ENCODE peak calls at places on chromosomes 2 and 18, in seven cellular contexts. M is CD8-positive, alpha-beta memory T cell; E is heart right ventricle; L is left ventricle myocardium inferior; N is K562; R is upper lobe of right lung; D is A549. T is an unnamed sample.

GRCh38 chr2:96146151-96146880 is 1.1 kb upstream of the DUSP2 start:
- DNase-seq in N (peak; percentile 35), E (peak; percentile 57), R (peak; percentile 85), M (peak; percentile 95), D (no peak), L (peak; percentile 49), T (no peak)

GRCh38 chr18:48534364-48534763 is 4.5 kb upstream of the CTIF start:
- DNase-seq in E (no peak), D (no peak), R (no peak), L (no peak), M (no peak), N (no peak), T (no peak)

GRCh38 chr2:216302981-216303676 is 69.2 kb downstream of the MARCHF4 start:
- DNase-seq in M (no peak), E (no peak), R (no peak), L (no peak), N (no peak), D (no peak), T (no peak)

GRCh38 chr2:100391735-100392515 is 25.5 kb downstream of the CHST10 start:
- DNase-seq in M (no peak), R (no peak), N (no peak), E (peak; percentile 38), D (no peak), L (peak; percentile 54), T (no peak)

GRCh38 chr2:54422072-54422581 is 34.0 kb upstream of the SPTBN1 start:
- DNase-seq in N (no peak), L (no peak), E (no peak), D (no peak), M (peak; percentile 63), R (no peak), T (no peak)

GRCh38 chr2:168118733-168119518 is 128.5 kb downstream of the STK39 start:
- DNase-seq in D (peak; percentile 4), R (no peak), L (no peak), M (no peak), N (peak; percentile 76), E (no peak), T (peak; percentile 63)

GRCh38 chr2:204175552-204176271 is 239.1 kb downstream of the ICOS start:
- DNase-seq in R (no peak), M (no peak), D (no peak), N (no peak), E (no peak), L (no peak), T (no peak)

GRCh38 chr2:203330434-203330833 is 2.2 kb downstream of the ABI2 start:
- DNase-seq in R (no peak), N (no peak), M (no peak), L (no peak), E (no peak), D (peak; percentile 16), T (no peak)

GRCh38 chr2:108363048-108363899 is 14.5 kb upstream of the SULT1C4 start:
- DNase-seq in E (no peak), N (no peak), L (no peak), D (no peak), M (no peak), R (no peak), T (no peak)

GRCh38 chr2:224078656-224079055 is 39.6 kb upstream of the SERPINE2 start:
- DNase-seq in N (no peak), E (no peak), L (no peak), R (no peak), M (no peak), D (no peak), T (no peak)

GRCh38 chr18:78245451-78245850 is 734.2 kb upstream of the SALL3 start:
- DNase-seq in E (no peak), N (no peak), R (no peak), D (no peak), M (no peak), L (no peak), T (no peak)

GRCh38 chr2:172927381-172928357 is 148.0 kb upstream of the MAP3K20 start:
- DNase-seq in N (no peak), D (no peak), M (no peak), R (no peak), L (peak; percentile 19), E (no peak), T (no peak)

GRCh38 chr18:47858607-47859006 is 71.9 kb downstream of the SMAD2 start:
- DNase-seq in E (no peak), N (no peak), L (no peak), M (no peak), R (no peak), D (no peak), T (no peak)

GRCh38 chr18:45628979-45629958 is 14.0 kb downstream of the SLC14A2 start:
- DNase-seq in D (no peak), L (no peak), E (no peak), N (no peak), R (no peak), M (no peak), T (no peak)

GRCh38 chr2:133063792-133064191 is 393.8 kb upstream of the LYPD1 start:
- DNase-seq in E (no peak), M (no peak), R (no peak), N (peak; percentile 3), D (no peak), L (no peak), T (peak; percentile 43)

GRCh38 chr18:49734836-49735235 is 78.5 kb downstream of the ACAA2 start:
- DNase-seq in M (no peak), N (no peak), E (no peak), D (no peak), R (no peak), L (no peak), T (no peak)

GRCh38 chr2:215505044-215505786 is 69.3 kb upstream of the FN1 start:
- DNase-seq in L (no peak), E (no peak), M (no peak), N (peak; percentile 82), R (no peak), D (no peak), T (no peak)

GRCh38 chr2:190804182-190804795 is 76.3 kb upstream of the GLS start:
- DNase-seq in N (peak; percentile 13), E (no peak), R (no peak), D (no peak), L (no peak), M (no peak), T (no peak)

GRCh38 chr18:22839488-22839930 is 93.6 kb upstream of the RBBP8 start:
- DNase-seq in D (no peak), M (no peak), E (no peak), R (no peak), N (no peak), L (no peak), T (no peak)

GRCh38 chr2:8472545-8473361 is 209.1 kb upstream of the ID2 start:
- DNase-seq in D (no peak), R (no peak), L (no peak), M (no peak), N (no peak), E (no peak), T (no peak)

GRCh38 chr18:50194623-50195532 is at the start of gene MYO5B:
- DNase-seq in D (peak; percentile 13), R (peak; percentile 93), E (peak; percentile 25), N (peak; percentile 44), L (peak; percentile 33), M (no peak), T (no peak)

GRCh38 chr2:217551229-217551909 is 451.4 kb downstream of the TNS1 start:
- DNase-seq in M (no peak), D (peak; percentile 5), N (no peak), L (no peak), R (no peak), E (no peak), T (no peak)

GRCh38 chr18:52319423-52319822 is 20.6 kb upstream of the DCC start:
- DNase-seq in R (no peak), N (no peak), M (no peak), E (no peak), L (no peak), D (no peak), T (no peak)

GRCh38 chr18:27921904-27922541 is 254.9 kb downstream of the CDH2 start:
- DNase-seq in R (peak; percentile 51), M (no peak), N (no peak), L (no peak), D (peak; percentile 5), E (no peak), T (no peak)

GRCh38 chr2:47682231-47682749 is 100.7 kb upstream of the MSH6 start:
- DNase-seq in D (no peak), R (no peak), E (no peak), L (no peak), M (no peak), N (no peak), T (no peak)

GRCh38 chr2:17877811-17878221 is 651 bp upstream of the KCNS3 start:
- DNase-seq in M (no peak), R (no peak), L (no peak), N (peak; percentile 12), D (no peak), E (peak; percentile 18), T (no peak)

GRCh38 chr2:168216351-168217005 is 30.9 kb downstream of the STK39 start:
- DNase-seq in L (no peak), R (no peak), M (no peak), D (no peak), N (no peak), E (no peak), T (no peak)

GRCh38 chr18:48308027-48308635 is 101.1 kb downstream of the ZBTB7C start:
- DNase-seq in D (no peak), N (no peak), M (no peak), L (no peak), E (no peak), R (no peak), T (no peak)

GRCh38 chr2:184006998-184007397 is 591.3 kb upstream of the ZNF804A start:
- DNase-seq in L (no peak), N (no peak), E (no peak), M (no peak), D (no peak), R (no peak), T (no peak)

GRCh38 chr2:64727843-64728463 is 74.2 kb upstream of the SERTAD2 start:
- DNase-seq in M (no peak), R (no peak), L (no peak), D (no peak), E (no peak), N (no peak), T (no peak)
- H3K4me1 ChIP-seq in M (peaks cover 44% of the 10 kb centered on the region), R (peaks cover 33% of the 10 kb centered on the region), L (peaks cover 36% of the 10 kb centered on the region), D (peaks cover 8% of the 10 kb centered on the region), E (peaks cover 6% of the 10 kb centered on the region), N (peaks cover 5% of the 10 kb centered on the region), T (peaks cover 3% of the 10 kb centered on the region)

GRCh38 chr2:113173563-113174368 is at the start of gene PSD4:
- DNase-seq in R (peak; percentile 88), D (no peak), L (peak; percentile 65), M (peak; percentile 94), N (peak; percentile 92), E (peak; percentile 60), T (no peak)
- H3K4me3 ChIP-seq in R (peak within 1 kb of the TSS; percentile 43), D (no peak within 1 kb of the TSS), L (peak within 1 kb of the TSS; percentile 27), M (peak within 1 kb of the TSS; percentile 88), N (peak within 1 kb of the TSS; percentile 70), E (peak within 1 kb of the TSS; percentile 3), T (no peak within 1 kb of the TSS)

GRCh38 chr2:191844706-191845105 is 2.2 kb downstream of the CAVIN2 start:
- DNase-seq in E (no peak), N (no peak), M (no peak), D (no peak), R (no peak), L (no peak), T (no peak)
- H3K4me1 ChIP-seq in E (peaks cover 59% of the 10 kb centered on the region), N (peaks cover 6% of the 10 kb centered on the region), M (no peaks in the 10 kb centered on the region), D (peaks cover 36% of the 10 kb centered on the region), R (peaks cover 22% of the 10 kb centered on the region), L (peaks cover 95% of the 10 kb centered on the region), T (peaks cover 2% of the 10 kb centered on the region)

DNA sequence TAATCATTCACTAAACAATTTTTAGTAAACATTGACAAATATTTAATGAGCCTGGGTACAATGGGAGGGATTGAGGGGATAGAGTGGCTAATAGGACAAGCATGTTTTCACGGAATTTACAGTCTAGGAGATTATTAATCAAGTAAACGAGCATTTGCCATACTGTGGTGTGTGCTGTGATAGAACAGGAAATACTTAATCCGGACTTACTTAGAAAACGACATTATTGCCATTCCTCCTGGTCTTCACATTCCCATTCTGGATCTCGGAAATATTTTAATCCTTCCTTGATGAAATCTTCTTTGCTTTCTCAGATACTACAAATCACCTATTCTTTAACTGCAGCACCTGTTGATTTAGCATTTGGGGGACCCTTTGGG is 905 bp downstream of the TTLL4 start:
- DNase-seq in M (no peak), D (no peak), E (no peak), R (no peak), N (no peak), L (no peak), T (no peak)
- H3K4me3 ChIP-seq in M (peak overlapping the region; percentile 69), D (peak overlapping the region; percentile 93), E (peak overlapping the region; percentile 90), R (peak overlapping the region; percentile 94), N (peak overlapping the region; percentile 85), L (peak overlapping the region; percentile 95), T (peak overlapping the region; percentile 99)

T was measured in iPS DF 6.9.